ENCODE peak calls at places on chromosome 13, in eight cellular contexts. One of them, this sample, is unnamed.
A peak's percentile ranks its signal among the peaks of the same experiment; 100 is the strongest.

GRCh38 chr13:98198683-98199082 is 21.6 kb upstream of the RNF113B start:
- DNase-seq in neural progenitor cell: no peak
- DNase-seq in H1: no peak
- DNase-seq in SJSA1: no peak
- DNase-seq in heart right ventricle: no peak
- DNase-seq in ascending aorta: no peak
- DNase-seq in fibroblast of mammary gland: no peak
- DNase-seq in stomach: no peak
- DNase-seq in this sample: no peak

GRCh38 chr13:49627831-49628652 is at the start of gene ARL11:
- DNase-seq in SJSA1: no peak
- DNase-seq in neural progenitor cell: peak; percentile 44
- DNase-seq in heart right ventricle: peak; percentile 43
- DNase-seq in H1: peak; percentile 83
- DNase-seq in fibroblast of mammary gland: no peak
- DNase-seq in stomach: peak; percentile 56
- DNase-seq in ascending aorta: peak; percentile 72
- DNase-seq in this sample: no peak

GRCh38 chr13:43230989-43231388 is 207.6 kb downstream of the DNAJC15 start:
- DNase-seq in fibroblast of mammary gland: no peak
- DNase-seq in neural progenitor cell: no peak
- DNase-seq in SJSA1: no peak
- DNase-seq in heart right ventricle: no peak
- DNase-seq in stomach: no peak
- DNase-seq in ascending aorta: no peak
- DNase-seq in H1: no peak
- DNase-seq in this sample: no peak

GRCh38 chr13:46577656-46578589 is 25.0 kb downstream of the LRCH1 start:
- DNase-seq in stomach: no peak
- DNase-seq in heart right ventricle: no peak
- DNase-seq in fibroblast of mammary gland: peak; percentile 40
- DNase-seq in SJSA1: peak; percentile 63
- DNase-seq in H1: no peak
- DNase-seq in ascending aorta: no peak
- DNase-seq in neural progenitor cell: no peak
- DNase-seq in this sample: no peak

GRCh38 chr13:85586422-85586831 is 212.8 kb downstream of the SLITRK6 start:
- DNase-seq in stomach: no peak
- DNase-seq in fibroblast of mammary gland: peak; percentile 46
- DNase-seq in heart right ventricle: no peak
- DNase-seq in ascending aorta: no peak
- DNase-seq in SJSA1: peak; percentile 58
- DNase-seq in neural progenitor cell: no peak
- DNase-seq in H1: no peak
- DNase-seq in this sample: no peak

GRCh38 chr13:43307221-43307920 is 284.0 kb downstream of the DNAJC15 start:
- DNase-seq in stomach: no peak
- DNase-seq in heart right ventricle: no peak
- DNase-seq in ascending aorta: no peak
- DNase-seq in SJSA1: no peak
- DNase-seq in neural progenitor cell: no peak
- DNase-seq in fibroblast of mammary gland: peak; percentile 18
- DNase-seq in H1: no peak
- DNase-seq in this sample: no peak

GRCh38 chr13:20428666-20429644 is 96.7 kb downstream of the CRYL1 start:
- DNase-seq in ascending aorta: no peak
- DNase-seq in heart right ventricle: no peak
- DNase-seq in H1: no peak
- DNase-seq in SJSA1: no peak
- DNase-seq in stomach: no peak
- DNase-seq in fibroblast of mammary gland: peak; percentile 91
- DNase-seq in neural progenitor cell: no peak
- DNase-seq in this sample: no peak

GRCh38 chr13:90201198-90201597 is 1146.3 kb upstream of the MIR17HG start:
- DNase-seq in stomach: no peak
- DNase-seq in H1: no peak
- DNase-seq in SJSA1: no peak
- DNase-seq in heart right ventricle: no peak
- DNase-seq in neural progenitor cell: no peak
- DNase-seq in ascending aorta: no peak
- DNase-seq in fibroblast of mammary gland: peak; percentile 73
- DNase-seq in this sample: no peak

GRCh38 chr13:59409211-59409610 is 754.5 kb downstream of the DIAPH3 start:
- DNase-seq in heart right ventricle: peak; percentile 75
- DNase-seq in ascending aorta: no peak
- DNase-seq in neural progenitor cell: peak; percentile 45
- DNase-seq in H1: peak; percentile 53
- DNase-seq in fibroblast of mammary gland: no peak
- DNase-seq in stomach: peak; percentile 84
- DNase-seq in SJSA1: no peak
- DNase-seq in this sample: no peak

GRCh38 chr13:21625366-21625765 is 21.4 kb upstream of the MICU2 start:
- DNase-seq in H1: no peak
- DNase-seq in fibroblast of mammary gland: peak; percentile 42
- DNase-seq in heart right ventricle: no peak
- DNase-seq in stomach: no peak
- DNase-seq in ascending aorta: no peak
- DNase-seq in SJSA1: peak; percentile 25
- DNase-seq in neural progenitor cell: no peak
- DNase-seq in this sample: no peak

GRCh38 chr13:46575321-46575721 is 22.4 kb downstream of the LRCH1 start:
- DNase-seq in ascending aorta: no peak
- DNase-seq in SJSA1: no peak
- DNase-seq in neural progenitor cell: no peak
- DNase-seq in H1: no peak
- DNase-seq in stomach: no peak
- DNase-seq in fibroblast of mammary gland: peak; percentile 73
- DNase-seq in heart right ventricle: no peak
- DNase-seq in this sample: no peak

GRCh38 chr13:77836423-77836822 is 82.2 kb downstream of the EDNRB start:
- DNase-seq in SJSA1: no peak
- DNase-seq in ascending aorta: no peak
- DNase-seq in fibroblast of mammary gland: peak; percentile 27
- DNase-seq in neural progenitor cell: no peak
- DNase-seq in heart right ventricle: no peak
- DNase-seq in stomach: no peak
- DNase-seq in H1: no peak
- DNase-seq in this sample: no peak

GRCh38 chr13:113566227-113566561 is 18.4 kb upstream of the TFDP1 start:
- DNase-seq in ascending aorta: peak; percentile 37
- DNase-seq in neural progenitor cell: no peak
- DNase-seq in heart right ventricle: no peak
- DNase-seq in fibroblast of mammary gland: no peak
- DNase-seq in stomach: no peak
- DNase-seq in SJSA1: no peak
- DNase-seq in H1: no peak
- DNase-seq in this sample: no peak

GRCh38 chr13:77515785-77516184 is 19.7 kb upstream of the SCEL start:
- DNase-seq in neural progenitor cell: no peak
- DNase-seq in stomach: no peak
- DNase-seq in heart right ventricle: no peak
- DNase-seq in fibroblast of mammary gland: no peak
- DNase-seq in ascending aorta: no peak
- DNase-seq in H1: no peak
- DNase-seq in SJSA1: no peak
- DNase-seq in this sample: no peak

GRCh38 chr13:43785681-43786471 is 896 bp downstream of the ENOX1 start:
- DNase-seq in SJSA1: peak; percentile 56
- DNase-seq in heart right ventricle: peak; percentile 88
- DNase-seq in neural progenitor cell: peak; percentile 77
- DNase-seq in stomach: peak; percentile 70
- DNase-seq in ascending aorta: peak; percentile 80
- DNase-seq in H1: peak; percentile 81
- DNase-seq in fibroblast of mammary gland: peak; percentile 78
- DNase-seq in this sample: no peak

GRCh38 chr13:109146912-109147624 is 517.7 kb downstream of the MYO16 start:
- DNase-seq in ascending aorta: no peak
- DNase-seq in H1: no peak
- DNase-seq in SJSA1: peak; percentile 99
- DNase-seq in heart right ventricle: no peak
- DNase-seq in neural progenitor cell: no peak
- DNase-seq in stomach: no peak
- DNase-seq in fibroblast of mammary gland: peak; percentile 98
- DNase-seq in this sample: no peak
- H3K4me3 ChIP-seq in ascending aorta: no peak overlapping the region
- H3K4me3 ChIP-seq in H1: no peak overlapping the region
- H3K4me3 ChIP-seq in SJSA1: no peak overlapping the region
- H3K4me3 ChIP-seq in heart right ventricle: no peak overlapping the region
- H3K4me3 ChIP-seq in neural progenitor cell: no peak overlapping the region
- H3K4me3 ChIP-seq in stomach: no peak overlapping the region
- H3K4me3 ChIP-seq in fibroblast of mammary gland: no peak overlapping the region
- H3K4me3 ChIP-seq in this sample: no peak overlapping the region

GRCh38 chr13:80235131-80235530 is 105.8 kb downstream of the SPRY2 start:
- DNase-seq in stomach: no peak
- DNase-seq in neural progenitor cell: no peak
- DNase-seq in SJSA1: no peak
- DNase-seq in ascending aorta: no peak
- DNase-seq in fibroblast of mammary gland: no peak
- DNase-seq in heart right ventricle: no peak
- DNase-seq in H1: no peak
- DNase-seq in this sample: no peak
- H3K4me3 ChIP-seq in stomach: no peak overlapping the region
- H3K4me3 ChIP-seq in neural progenitor cell: no peak overlapping the region
- H3K4me3 ChIP-seq in SJSA1: no peak overlapping the region
- H3K4me3 ChIP-seq in ascending aorta: no peak overlapping the region
- H3K4me3 ChIP-seq in fibroblast of mammary gland: no peak overlapping the region
- H3K4me3 ChIP-seq in heart right ventricle: no peak overlapping the region
- H3K4me3 ChIP-seq in H1: no peak overlapping the region
- H3K4me3 ChIP-seq in this sample: peak overlapping the region; percentile 34

GRCh38 chr13:106569233-106570095 is 1.5 kb upstream of the ARGLU1 start:
- DNase-seq in fibroblast of mammary gland: no peak
- DNase-seq in neural progenitor cell: no peak
- DNase-seq in SJSA1: no peak
- DNase-seq in stomach: no peak
- DNase-seq in heart right ventricle: no peak
- DNase-seq in ascending aorta: no peak
- DNase-seq in H1: no peak
- DNase-seq in this sample: no peak

GRCh38 chr13:106567421-106568224 is at the start of gene ARGLU1:
- DNase-seq in neural progenitor cell: peak; percentile 97
- DNase-seq in SJSA1: peak; percentile 98
- DNase-seq in ascending aorta: peak; percentile 96
- DNase-seq in heart right ventricle: peak; percentile 94
- DNase-seq in stomach: peak; percentile 94
- DNase-seq in H1: peak; percentile 98
- DNase-seq in fibroblast of mammary gland: no peak
- DNase-seq in this sample: peak; percentile 30

GRCh38 chr13:106573279-106573831 is 5.4 kb upstream of the ARGLU1 start:
- DNase-seq in fibroblast of mammary gland: peak; percentile 93
- DNase-seq in stomach: no peak
- DNase-seq in ascending aorta: no peak
- DNase-seq in SJSA1: no peak
- DNase-seq in H1: no peak
- DNase-seq in neural progenitor cell: no peak
- DNase-seq in heart right ventricle: no peak
- DNase-seq in this sample: no peak

GRCh38 chr13:106568225-106569003 is 477 bp upstream of the ARGLU1 start:
- DNase-seq in ascending aorta: no peak
- DNase-seq in neural progenitor cell: no peak
- DNase-seq in fibroblast of mammary gland: peak; percentile 89
- DNase-seq in heart right ventricle: no peak
- DNase-seq in SJSA1: no peak
- DNase-seq in stomach: no peak
- DNase-seq in H1: no peak
- DNase-seq in this sample: no peak

GRCh38 chr13:106570354-106570822 is 2.5 kb upstream of the ARGLU1 start:
- DNase-seq in stomach: peak; percentile 80
- DNase-seq in neural progenitor cell: peak; percentile 87
- DNase-seq in fibroblast of mammary gland: peak; percentile 81
- DNase-seq in H1: peak; percentile 69
- DNase-seq in heart right ventricle: no peak
- DNase-seq in SJSA1: no peak
- DNase-seq in ascending aorta: peak; percentile 81
- DNase-seq in this sample: no peak
- H3K4me3 ChIP-seq in stomach: no peak overlapping the region
- H3K4me3 ChIP-seq in neural progenitor cell: peak overlapping the region; percentile 1
- H3K4me3 ChIP-seq in fibroblast of mammary gland: peak overlapping the region; percentile 27
- H3K4me3 ChIP-seq in H1: no peak overlapping the region
- H3K4me3 ChIP-seq in heart right ventricle: no peak overlapping the region
- H3K4me3 ChIP-seq in SJSA1: no peak overlapping the region
- H3K4me3 ChIP-seq in ascending aorta: no peak overlapping the region
- H3K4me3 ChIP-seq in this sample: no peak overlapping the region

GRCh38 chr13:79722885-79723445 is 242.0 kb downstream of the NDFIP2 start:
- DNase-seq in H1: no peak
- DNase-seq in heart right ventricle: no peak
- DNase-seq in SJSA1: no peak
- DNase-seq in ascending aorta: no peak
- DNase-seq in neural progenitor cell: no peak
- DNase-seq in stomach: no peak
- DNase-seq in fibroblast of mammary gland: no peak
- DNase-seq in this sample: no peak
- H3K4me3 ChIP-seq in H1: no peak overlapping the region
- H3K4me3 ChIP-seq in heart right ventricle: no peak overlapping the region
- H3K4me3 ChIP-seq in SJSA1: no peak overlapping the region
- H3K4me3 ChIP-seq in ascending aorta: no peak overlapping the region
- H3K4me3 ChIP-seq in neural progenitor cell: no peak overlapping the region
- H3K4me3 ChIP-seq in stomach: no peak overlapping the region
- H3K4me3 ChIP-seq in fibroblast of mammary gland: no peak overlapping the region
- H3K4me3 ChIP-seq in this sample: no peak overlapping the region

GRCh38 chr13:35475960-35476943 is at the start of gene MAB21L1:
- DNase-seq in heart right ventricle: no peak
- DNase-seq in SJSA1: peak; percentile 75
- DNase-seq in neural progenitor cell: peak; percentile 81
- DNase-seq in stomach: peak; percentile 38
- DNase-seq in ascending aorta: no peak
- DNase-seq in H1: peak; percentile 59
- DNase-seq in fibroblast of mammary gland: peak; percentile 85
- DNase-seq in this sample: no peak
- H3K4me3 ChIP-seq in heart right ventricle: peak within 1 kb of the TSS; percentile 55
- H3K4me3 ChIP-seq in SJSA1: peak within 1 kb of the TSS; percentile 53
- H3K4me3 ChIP-seq in neural progenitor cell: peak within 1 kb of the TSS; percentile 48
- H3K4me3 ChIP-seq in stomach: peak within 1 kb of the TSS; percentile 49
- H3K4me3 ChIP-seq in ascending aorta: peak within 1 kb of the TSS; percentile 53
- H3K4me3 ChIP-seq in H1: peak within 1 kb of the TSS; percentile 44
- H3K4me3 ChIP-seq in fibroblast of mammary gland: peak within 1 kb of the TSS; percentile 87
- H3K4me3 ChIP-seq in this sample: no peak within 1 kb of the TSS

GRCh38 chr13:27709779-27710178 is 82.5 kb upstream of the GSX1 start:
- DNase-seq in ascending aorta: no peak
- DNase-seq in SJSA1: no peak
- DNase-seq in fibroblast of mammary gland: no peak
- DNase-seq in stomach: no peak
- DNase-seq in neural progenitor cell: no peak
- DNase-seq in heart right ventricle: no peak
- DNase-seq in H1: no peak
- DNase-seq in this sample: no peak

GRCh38 chr13:27708325-27708724 is 84.0 kb upstream of the GSX1 start:
- DNase-seq in neural progenitor cell: no peak
- DNase-seq in ascending aorta: no peak
- DNase-seq in stomach: no peak
- DNase-seq in SJSA1: no peak
- DNase-seq in H1: no peak
- DNase-seq in heart right ventricle: peak; percentile 5
- DNase-seq in fibroblast of mammary gland: no peak
- DNase-seq in this sample: no peak

GRCh38 chr13:27704681-27705080 is 83.0 kb downstream of the POLR1D start:
- DNase-seq in neural progenitor cell: no peak
- DNase-seq in fibroblast of mammary gland: no peak
- DNase-seq in ascending aorta: no peak
- DNase-seq in H1: no peak
- DNase-seq in stomach: no peak
- DNase-seq in SJSA1: no peak
- DNase-seq in heart right ventricle: no peak
- DNase-seq in this sample: no peak
- H3K4me3 ChIP-seq in neural progenitor cell: no peak overlapping the region
- H3K4me3 ChIP-seq in fibroblast of mammary gland: no peak overlapping the region
- H3K4me3 ChIP-seq in ascending aorta: no peak overlapping the region
- H3K4me3 ChIP-seq in H1: no peak overlapping the region
- H3K4me3 ChIP-seq in stomach: no peak overlapping the region
- H3K4me3 ChIP-seq in SJSA1: no peak overlapping the region
- H3K4me3 ChIP-seq in heart right ventricle: no peak overlapping the region
- H3K4me3 ChIP-seq in this sample: no peak overlapping the region